ENCODE peak calls at places on chromosomes 7 and 10, in five cellular contexts. P is PC-9, Z is cardiac muscle cell, X is AG04450, U is hippocampal formation. R is an unnamed sample.

GRCh38 chr10:23408330-23408976 is 30.4 kb upstream of the OTUD1 start:
- DNase-seq in X (peak; percentile 50), U (no peak), P (no peak), Z (peak; percentile 44), R (no peak)

GRCh38 chr7:7519528-7519927 is 16.1 kb downstream of the COL28A1 start:
- DNase-seq in Z (no peak), U (no peak), X (no peak), P (no peak), R (no peak)

GRCh38 chr10:23530079-23530478 is 91.2 kb downstream of the OTUD1 start:
- DNase-seq in X (no peak), Z (peak; percentile 37), P (no peak), U (no peak), R (no peak)

GRCh38 chr10:63431962-63432797 is 33.6 kb downstream of the JMJD1C start:
- DNase-seq in P (no peak), X (no peak), Z (peak; percentile 54), U (no peak), R (no peak)

GRCh38 chr7:138170959-138171703 is 94.9 kb downstream of the AKR1D1 start:
- DNase-seq in U (no peak), Z (no peak), P (no peak), X (no peak), R (no peak)

GRCh38 chr10:70714245-70714644 is 41.9 kb downstream of the ADAMTS14 start:
- DNase-seq in Z (no peak), P (no peak), X (no peak), U (no peak), R (no peak)

GRCh38 chr10:4107328-4107851 is 322.4 kb upstream of the KLF6 start:
- DNase-seq in U (no peak), P (no peak), X (no peak), Z (no peak), R (no peak)

GRCh38 chr10:62543981-62544380 is 169.8 kb downstream of the ZNF365 start:
- DNase-seq in X (no peak), P (no peak), U (no peak), Z (no peak), R (no peak)

GRCh38 chr10:73262105-73262730 is 9.8 kb upstream of the MRPS16 start:
- DNase-seq in P (peak; percentile 61), X (peak; percentile 43), U (no peak), Z (peak; percentile 73), R (no peak)

R was measured in Caco-2.